ENCODE peak calls at places on chromosome 16, in five cellular contexts. R is HT-29; W is stimulated activated CD4-positive, alpha-beta T cell treated with anti-CD3 and anti-CD28 coated beads, Interleukin-1b, Interleukin-23, amount 100 ng/mL, for 1 hour; O is NCI-H2171; L is ecto neural progenitor cell. Y is an unnamed sample.

GRCh38 chr16:62573466-62573865 is 537.2 kb upstream of the CDH8 start:
- DNase-seq in R (no peak), W (no peak), O (no peak), L (no peak), Y (no peak)

GRCh38 chr16:50531359-50531758 is 16.8 kb upstream of the NKD1 start:
- DNase-seq in R (no peak), W (no peak), O (no peak), L (peak), Y (no peak)

GRCh38 chr16:78764478-78764877 is 665.0 kb downstream of the WWOX start:
- DNase-seq in R (no peak), W (no peak), O (no peak), L (no peak), Y (no peak)

GRCh38 chr16:56401482-56401881 is 23.9 kb downstream of the AMFR start:
- DNase-seq in R (peak), W (no peak), O (peak), L (no peak), Y (no peak)

GRCh38 chr16:85835956-85836705 is 36.6 kb downstream of the COX4I1 start:
- DNase-seq in R (no peak), W (no peak), O (no peak), L (no peak), Y (no peak)

GRCh38 chr16:64586756-64587155 is 535.1 kb downstream of the CDH11 start:
- DNase-seq in R (no peak), W (no peak), O (no peak), L (peak), Y (no peak)

GRCh38 chr16:16014329-16015224 is 65.2 kb downstream of the ABCC1 start:
- DNase-seq in R (peak), W (no peak), O (peak), L (no peak), Y (peak)

GRCh38 chr16:1707193-1707790 is 1.3 kb downstream of the MAPK8IP3 start:
- DNase-seq in R (peak), W (no peak), O (no peak), L (no peak), Y (no peak)

GRCh38 chr16:17802566-17802965 is 331.8 kb upstream of the XYLT1 start:
- DNase-seq in R (no peak), W (no peak), O (no peak), L (no peak), Y (no peak)

GRCh38 chr16:22217890-22218730 is 12.0 kb downstream of the EEF2K start:
- DNase-seq in R (no peak), W (no peak), O (no peak), L (no peak), Y (no peak)

GRCh38 chr16:3902731-3903130 is 22.2 kb upstream of the CREBBP start:
- DNase-seq in R (no peak), W (no peak), O (no peak), L (no peak), Y (no peak)

GRCh38 chr16:13471478-13471877 is 448.5 kb upstream of the ERCC4 start:
- DNase-seq in R (no peak), W (no peak), O (no peak), L (no peak), Y (no peak)

GRCh38 chr16:30085820-30086219 is 5.9 kb downstream of the TBX6 start:
- DNase-seq in R (no peak), W (no peak), O (no peak), L (no peak), Y (no peak)

GRCh38 chr16:10971560-10971961 is 27.2 kb downstream of the CLEC16A start:
- DNase-seq in R (peak), W (no peak), O (peak), L (peak), Y (peak)

GRCh38 chr16:12723681-12724080 is 80.0 kb downstream of the CPPED1 start:
- DNase-seq in R (no peak), W (no peak), O (no peak), L (no peak), Y (no peak)

GRCh38 chr16:55889518-55889917 is 14.3 kb upstream of the CES5A start:
- DNase-seq in R (no peak), W (no peak), O (no peak), L (no peak), Y (no peak)

GRCh38 chr16:27366687-27367462 is 35.1 kb upstream of the IL21R start:
- DNase-seq in R (no peak), W (no peak), O (no peak), L (no peak), Y (no peak)

GRCh38 chr16:56265746-56266145 is 74.5 kb downstream of the GNAO1 start:
- DNase-seq in R (no peak), W (no peak), O (no peak), L (no peak), Y (no peak)

GRCh38 chr16:89052824-89053724 is 40.6 kb upstream of the ACSF3 start:
- DNase-seq in R (peak), W (no peak), O (peak), L (no peak), Y (peak)

GRCh38 chr16:51180719-51181494 is 29.8 kb upstream of the SALL1 start:
- DNase-seq in R (no peak), W (no peak), O (no peak), L (no peak), Y (no peak)

GRCh38 chr16:85239239-85239638 is 127.0 kb upstream of the CIBAR2 start:
- DNase-seq in R (no peak), W (no peak), O (peak), L (no peak), Y (no peak)

GRCh38 chr16:85722066-85722465 is 28.8 kb downstream of the C16orf74 start:
- DNase-seq in R (no peak), W (no peak), O (no peak), L (no peak), Y (no peak)

GRCh38 chr16:66618588-66618987 is 14.1 kb downstream of the CMTM3 start:
- DNase-seq in R (no peak), W (no peak), O (no peak), L (no peak), Y (no peak)

GRCh38 chr16:81511371-81511770 is 66.8 kb downstream of the CMIP start:
- DNase-seq in R (no peak), W (no peak), O (no peak), L (no peak), Y (no peak)

GRCh38 chr16:2820836-2821482 is 3.9 kb downstream of the PRSS21 start:
- DNase-seq in R (no peak), W (no peak), O (no peak), L (no peak), Y (peak)

GRCh38 chr16:11949527-11949926 is 7.7 kb upstream of the NPIPB2 start:
- DNase-seq in R (peak), W (no peak), O (peak), L (peak), Y (peak)

GRCh38 chr16:3698941-3699340 is 18.4 kb downstream of the TRAP1 start:
- DNase-seq in R (no peak), W (no peak), O (no peak), L (no peak), Y (no peak)

GRCh38 chr16:67481561-67482259 is 753 bp upstream of the ATP6V0D1 start:
- DNase-seq in R (no peak), W (no peak), O (peak), L (no peak), Y (peak)

GRCh38 chr16:12208341-12209035 is 232.0 kb downstream of the SNX29 start:
- DNase-seq in R (no peak), W (no peak), O (no peak), L (no peak), Y (no peak)

GRCh38 chr16:89618114-89618999 is 4.9 kb downstream of the DPEP1 start:
- DNase-seq in R (no peak), W (no peak), O (no peak), L (no peak), Y (no peak)

GRCh38 chr16:69408451-69408850 is 16.0 kb upstream of the CYB5B start:
- DNase-seq in R (peak), W (no peak), O (no peak), L (no peak), Y (peak)

GRCh38 chr16:71303938-71304337 is 14.7 kb upstream of the CMTR2 start:
- DNase-seq in R (no peak), W (no peak), O (no peak), L (no peak), Y (no peak)

GRCh38 chr16:51960931-51961330 is 586.0 kb downstream of the TOX3 start:
- DNase-seq in R (no peak), W (no peak), O (no peak), L (no peak), Y (no peak)

GRCh38 chr16:10308305-10309193 is 77.3 kb upstream of the ATF7IP2 start:
- DNase-seq in R (no peak), W (no peak), O (no peak), L (no peak), Y (no peak)

GRCh38 chr16:46859719-46860152 is 24.4 kb upstream of the GPT2 start:
- DNase-seq in R (peak), W (no peak), O (no peak), L (no peak), Y (peak)

GRCh38 chr16:17346774-17347569 is 123.8 kb downstream of the XYLT1 start:
- DNase-seq in R (no peak), W (no peak), O (no peak), L (no peak), Y (peak)

GRCh38 chr16:84640145-84640544 is 8.2 kb upstream of the KLHL36 start:
- DNase-seq in R (no peak), W (no peak), O (no peak), L (no peak), Y (no peak)

GRCh38 chr16:78516006-78516405 is 416.6 kb downstream of the WWOX start:
- DNase-seq in R (no peak), W (no peak), O (no peak), L (no peak), Y (no peak)